ENCODE peak calls at places on chromosomes 7 and 10, in six cellular contexts. S is right atrium auricular region; Z is endodermal cell; L is CD4-positive, alpha-beta T cell; D is endothelial cell of umbilical vein; V is heart right ventricle. N is an unnamed sample.

GRCh38 chr7:105098863-105099515 is 85.0 kb downstream of the KMT2E start:
- DNase-seq in D (peak; percentile 38), V (no peak), S (no peak), L (no peak), Z (no peak), N (no peak)

GRCh38 chr7:953547-954327 is 743 bp downstream of the ADAP1 start:
- DNase-seq in L (no peak), D (no peak), V (peak; percentile 41), Z (peak; percentile 87), S (no peak), N (peak; percentile 90)

GRCh38 chr10:119370972-119371703 is 163.8 kb downstream of the GRK5 start:
- DNase-seq in D (peak; percentile 90), S (peak; percentile 83), Z (no peak), L (no peak), V (peak; percentile 81), N (no peak)

GRCh38 chr7:112290065-112290464 is 83.6 kb downstream of the ZNF277 start:
- DNase-seq in L (no peak), S (no peak), Z (no peak), V (no peak), D (no peak), N (no peak)

GRCh38 chr10:128050937-128051336 is 75.3 kb downstream of the MKI67 start:
- DNase-seq in D (no peak), V (no peak), L (no peak), Z (no peak), S (no peak), N (no peak)

GRCh38 chr10:7421519-7421918 is 10.7 kb upstream of the SFMBT2 start:
- DNase-seq in V (no peak), S (no peak), D (no peak), Z (no peak), L (no peak), N (no peak)

GRCh38 chr7:158274404-158274811 is 313.2 kb downstream of the PTPRN2 start:
- DNase-seq in D (no peak), S (no peak), V (no peak), L (no peak), Z (no peak), N (no peak)

GRCh38 chr7:100075418-100075817 is 6.1 kb downstream of the ZNF3 start:
- DNase-seq in V (no peak), D (no peak), S (no peak), Z (no peak), L (no peak), N (no peak)

GRCh38 chr10:92567952-92568600 is 5.8 kb downstream of the IDE start:
- DNase-seq in L (no peak), V (no peak), S (no peak), Z (no peak), D (peak; percentile 32), N (no peak)

GRCh38 chr7:151122794-151123484 is 36.7 kb downstream of the AGAP3 start:
- DNase-seq in V (no peak), D (no peak), L (no peak), S (no peak), Z (no peak), N (no peak)

GRCh38 chr10:114045071-114045737 is 1.5 kb downstream of the ADRB1 start:
- DNase-seq in D (peak; percentile 22), Z (peak; percentile 77), L (no peak), V (no peak), S (no peak), N (peak; percentile 43)

GRCh38 chr7:120014920-120015465 is 258.0 kb upstream of the KCND2 start:
- DNase-seq in V (no peak), D (no peak), S (no peak), Z (peak; percentile 59), L (no peak), N (no peak)

GRCh38 chr7:129168219-129168991 is 20.0 kb upstream of the SMO start:
- DNase-seq in Z (peak; percentile 71), S (no peak), L (no peak), D (no peak), V (no peak), N (no peak)

GRCh38 chr7:121595949-121596692 is 200.0 kb upstream of the FAM3C start:
- DNase-seq in V (no peak), Z (no peak), S (no peak), D (no peak), L (no peak), N (no peak)

GRCh38 chr10:22230331-22230833 is 12.6 kb upstream of the EBLN1 start:
- DNase-seq in V (no peak), L (peak; percentile 5), S (no peak), Z (no peak), D (peak; percentile 75), N (peak; percentile 40)

GRCh38 chr10:84265378-84265777 is 20.5 kb downstream of the RGR start:
- DNase-seq in V (no peak), D (no peak), S (no peak), L (no peak), Z (peak; percentile 39), N (no peak)

GRCh38 chr10:86218160-86218559 is 148.4 kb downstream of the GRID1 start:
- DNase-seq in D (no peak), V (no peak), S (no peak), Z (no peak), L (no peak), N (no peak)

GRCh38 chr10:21208666-21209316 is 311.7 kb upstream of the NEBL start:
- DNase-seq in L (no peak), D (no peak), Z (no peak), S (no peak), V (no peak), N (no peak)

GRCh38 chr7:148733496-148733895 is 34.8 kb downstream of the CUL1 start:
- DNase-seq in S (no peak), Z (no peak), D (no peak), V (peak; percentile 15), L (no peak), N (no peak)

GRCh38 chr7:138876326-138876725 is 78.3 kb upstream of the ATP6V0A4 start:
- DNase-seq in L (no peak), V (no peak), Z (no peak), S (no peak), D (no peak), N (no peak)

GRCh38 chr7:29783671-29784070 is 22.6 kb upstream of the WIPF3 start:
- DNase-seq in V (no peak), L (no peak), Z (no peak), S (no peak), D (no peak), N (no peak)

DNA sequence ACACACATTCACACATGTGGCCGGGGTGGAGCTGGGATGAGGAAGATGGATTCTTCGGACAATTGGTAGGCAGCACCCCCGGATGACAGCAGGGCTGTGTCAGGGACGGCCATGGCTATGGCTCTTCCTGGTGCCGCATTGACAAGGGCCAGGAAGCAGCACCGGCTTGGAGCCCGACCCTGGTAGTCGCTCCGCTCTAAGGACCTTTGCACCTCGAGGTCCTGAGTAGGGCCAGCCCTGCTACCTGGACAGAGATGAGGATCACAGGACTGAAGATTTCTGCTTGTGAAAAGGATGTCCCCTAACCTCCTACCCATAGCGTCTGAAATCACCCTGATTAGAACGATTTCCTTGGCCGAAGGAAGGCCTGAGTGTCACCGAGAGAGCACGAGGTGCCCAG is 134.1 kb downstream of the ADARB2 start:
- DNase-seq in D (no peak), L (no peak), V (no peak), Z (no peak), S (no peak), N (no peak)
- H3K27me3 ChIP-seq in D (no peaks in the 10 kb centered on the region), L (peaks cover 9% of the 10 kb centered on the region), V (peaks cover 9% of the 10 kb centered on the region), Z (no peaks in the 10 kb centered on the region), S (no peaks in the 10 kb centered on the region), N (no peaks in the 10 kb centered on the region)

GRCh38 chr10:98602224-98602623 is 155.5 kb upstream of the HPS1 start:
- DNase-seq in Z (no peak), L (no peak), V (no peak), S (no peak), D (no peak), N (no peak)

GRCh38 chr10:98599032-98599610 is 152.4 kb upstream of the HPS1 start:
- DNase-seq in Z (no peak), D (no peak), L (no peak), V (no peak), S (no peak), N (no peak)

GRCh38 chr10:98596404-98596803 is 149.7 kb upstream of the HPS1 start:
- DNase-seq in Z (no peak), L (no peak), V (no peak), S (no peak), D (no peak), N (no peak)
- H3K27me3 ChIP-seq in Z (no peaks in the 10 kb centered on the region), L (no peaks in the 10 kb centered on the region), V (no peaks in the 10 kb centered on the region), S (no peaks in the 10 kb centered on the region), D (no peaks in the 10 kb centered on the region), N (no peaks in the 10 kb centered on the region)

DNA sequence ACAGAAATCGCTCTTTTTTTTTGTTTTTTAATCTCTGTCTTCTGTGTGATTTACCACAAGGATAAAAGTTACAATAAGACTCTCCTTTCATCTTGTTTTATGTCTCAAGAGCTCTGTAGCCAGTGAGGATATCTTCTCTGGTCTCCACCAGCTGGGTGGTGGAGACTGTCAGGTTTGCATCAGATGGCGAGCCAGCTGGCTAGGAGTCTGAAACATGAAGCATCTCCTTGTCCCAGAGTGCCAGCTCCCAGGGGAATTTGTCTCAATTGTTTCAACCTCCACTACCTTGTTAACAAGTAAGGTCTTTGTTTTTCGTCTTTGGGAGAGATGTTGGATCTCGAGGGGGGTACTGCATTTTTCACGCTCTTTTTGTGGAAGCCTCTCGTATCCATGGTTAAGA is 47.3 kb downstream of the FRMPD2 start:
- DNase-seq in L (no peak), S (no peak), D (no peak), V (no peak), Z (no peak), N (no peak)
- H3K27me3 ChIP-seq in L (no peaks in the 10 kb centered on the region), S (no peaks in the 10 kb centered on the region), D (peaks cover 24% of the 10 kb centered on the region), V (no peaks in the 10 kb centered on the region), Z (no peaks in the 10 kb centered on the region), N (no peaks in the 10 kb centered on the region)

GRCh38 chr7:155481764-155482163 is 23.8 kb downstream of the EN2 start:
- DNase-seq in Z (no peak), S (no peak), D (no peak), V (no peak), L (no peak), N (no peak)
- H3K27me3 ChIP-seq in Z (peaks cover 86% of the 10 kb centered on the region), S (no peaks in the 10 kb centered on the region), D (no peaks in the 10 kb centered on the region), V (peaks cover 67% of the 10 kb centered on the region), L (peaks cover 23% of the 10 kb centered on the region), N (peaks cover 12% of the 10 kb centered on the region)

N was measured in small intestine.